ENCODE peak calls at places on chromosomes 5 and 9, in five cellular contexts. One of them, this sample, is unnamed.

GRCh38 chr9:110555551-110555950 is 24.0 kb downstream of the SVEP1 start:
- DNase-seq in adrenal gland: no peak
- DNase-seq in body of pancreas: no peak
- DNase-seq in heart right ventricle: no peak
- DNase-seq in ovary: no peak
- DNase-seq in this sample: no peak

GRCh38 chr9:136316896-136317676 is 10.3 kb upstream of the GPSM1 start:
- DNase-seq in adrenal gland: peak; percentile 92
- DNase-seq in body of pancreas: no peak
- DNase-seq in heart right ventricle: peak; percentile 4
- DNase-seq in ovary: no peak
- DNase-seq in this sample: no peak

GRCh38 chr9:137917116-137917515 is 39.5 kb downstream of the CACNA1B start:
- DNase-seq in adrenal gland: no peak
- DNase-seq in body of pancreas: no peak
- DNase-seq in heart right ventricle: no peak
- DNase-seq in ovary: no peak
- DNase-seq in this sample: no peak

GRCh38 chr5:140038373-140038957 is 4.6 kb downstream of the NRG2 start:
- DNase-seq in adrenal gland: no peak
- DNase-seq in body of pancreas: no peak
- DNase-seq in heart right ventricle: no peak
- DNase-seq in ovary: no peak
- DNase-seq in this sample: peak; percentile 3

GRCh38 chr9:127871531-127871930 is 5.9 kb downstream of the AK1 start:
- DNase-seq in adrenal gland: no peak
- DNase-seq in body of pancreas: no peak
- DNase-seq in heart right ventricle: no peak
- DNase-seq in ovary: no peak
- DNase-seq in this sample: no peak

GRCh38 chr9:114507726-114508125 is 2.5 kb upstream of the WHRN start:
- DNase-seq in adrenal gland: peak; percentile 30
- DNase-seq in body of pancreas: no peak
- DNase-seq in heart right ventricle: no peak
- DNase-seq in ovary: no peak
- DNase-seq in this sample: no peak

GRCh38 chr5:109825450-109825849 is 135.7 kb downstream of the MAN2A1 start:
- DNase-seq in adrenal gland: no peak
- DNase-seq in body of pancreas: no peak
- DNase-seq in heart right ventricle: no peak
- DNase-seq in ovary: no peak
- DNase-seq in this sample: no peak

GRCh38 chr5:27083763-27084420 is 45.5 kb upstream of the CDH9 start:
- DNase-seq in adrenal gland: no peak
- DNase-seq in body of pancreas: no peak
- DNase-seq in heart right ventricle: no peak
- DNase-seq in ovary: no peak
- DNase-seq in this sample: no peak

GRCh38 chr5:61339764-61340163 is 7.7 kb downstream of the ZSWIM6 start:
- DNase-seq in adrenal gland: no peak
- DNase-seq in body of pancreas: no peak
- DNase-seq in heart right ventricle: no peak
- DNase-seq in ovary: no peak
- DNase-seq in this sample: no peak

GRCh38 chr5:61340775-61341361 is 8.8 kb downstream of the ZSWIM6 start:
- DNase-seq in adrenal gland: no peak
- DNase-seq in body of pancreas: no peak
- DNase-seq in heart right ventricle: no peak
- DNase-seq in ovary: no peak
- DNase-seq in this sample: no peak

GRCh38 chr5:61346511-61346910 is 14.5 kb downstream of the ZSWIM6 start:
- DNase-seq in adrenal gland: no peak
- DNase-seq in body of pancreas: no peak
- DNase-seq in heart right ventricle: no peak
- DNase-seq in ovary: no peak
- DNase-seq in this sample: no peak

GRCh38 chr5:61344187-61344944 is 12.3 kb downstream of the ZSWIM6 start:
- DNase-seq in adrenal gland: peak; percentile 45
- DNase-seq in body of pancreas: peak; percentile 50
- DNase-seq in heart right ventricle: peak; percentile 68
- DNase-seq in ovary: peak; percentile 56
- DNase-seq in this sample: no peak

GRCh38 chr5:61342066-61342465 is 10.0 kb downstream of the ZSWIM6 start:
- DNase-seq in adrenal gland: no peak
- DNase-seq in body of pancreas: no peak
- DNase-seq in heart right ventricle: no peak
- DNase-seq in ovary: no peak
- DNase-seq in this sample: no peak
- H3K4me1 ChIP-seq in adrenal gland: no peaks in the 10 kb centered on the region
- H3K4me1 ChIP-seq in body of pancreas: peaks cover 56% of the 10 kb centered on the region
- H3K4me1 ChIP-seq in heart right ventricle: peaks cover 84% of the 10 kb centered on the region
- H3K4me1 ChIP-seq in ovary: peaks cover 11% of the 10 kb centered on the region
- H3K4me1 ChIP-seq in this sample: peaks cover 5% of the 10 kb centered on the region

GRCh38 chr5:98308960-98309359 is 464.5 kb upstream of the RGMB start:
- DNase-seq in adrenal gland: no peak
- DNase-seq in body of pancreas: no peak
- DNase-seq in heart right ventricle: no peak
- DNase-seq in ovary: no peak
- DNase-seq in this sample: no peak

GRCh38 chr5:98309785-98310566 is 463.5 kb upstream of the RGMB start:
- DNase-seq in adrenal gland: no peak
- DNase-seq in body of pancreas: no peak
- DNase-seq in heart right ventricle: no peak
- DNase-seq in ovary: no peak
- DNase-seq in this sample: no peak

GRCh38 chr5:98307811-98308210 is 465.7 kb upstream of the RGMB start:
- DNase-seq in adrenal gland: no peak
- DNase-seq in body of pancreas: no peak
- DNase-seq in heart right ventricle: no peak
- DNase-seq in ovary: no peak
- DNase-seq in this sample: no peak

GRCh38 chr5:98308231-98308630 is 465.2 kb upstream of the RGMB start:
- DNase-seq in adrenal gland: no peak
- DNase-seq in body of pancreas: no peak
- DNase-seq in heart right ventricle: no peak
- DNase-seq in ovary: no peak
- DNase-seq in this sample: no peak
- TF ChIP-seq CTCF in adrenal gland: no peak
- TF ChIP-seq CTCF in body of pancreas: no peak
- TF ChIP-seq CTCF in heart right ventricle: no peak
- TF ChIP-seq CTCF in ovary: no peak
- TF ChIP-seq CTCF in this sample: no peak

DNA sequence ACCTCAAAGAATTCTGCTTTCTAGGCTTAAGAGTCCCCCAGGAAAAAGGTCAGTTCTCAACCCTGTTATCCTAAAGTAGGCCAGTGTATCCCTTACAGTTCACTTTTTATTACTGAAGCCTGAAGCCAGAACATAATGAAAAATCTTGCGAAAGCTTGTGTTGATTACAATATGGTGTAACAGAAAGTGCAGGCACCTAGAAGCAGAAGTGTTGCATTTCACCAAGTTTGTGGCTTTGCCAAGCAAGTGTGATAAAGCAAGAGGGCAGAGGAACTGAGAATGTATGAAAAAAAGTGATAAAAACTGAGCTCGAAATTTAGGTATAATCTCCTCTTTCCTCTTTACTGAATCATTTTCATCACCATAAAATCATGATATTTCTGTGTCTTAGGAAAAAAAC is 26.2 kb downstream of the AGTPBP1 start:
- DNase-seq in adrenal gland: no peak
- DNase-seq in body of pancreas: no peak
- DNase-seq in heart right ventricle: no peak
- DNase-seq in ovary: no peak
- DNase-seq in this sample: no peak
- H3K36me3 ChIP-seq in adrenal gland: no peaks in the 10 kb centered on the region
- H3K36me3 ChIP-seq in body of pancreas: no peaks in the 10 kb centered on the region
- H3K36me3 ChIP-seq in heart right ventricle: no peaks in the 10 kb centered on the region
- H3K36me3 ChIP-seq in ovary: no peaks in the 10 kb centered on the region
- H3K36me3 ChIP-seq in this sample: no peaks in the 10 kb centered on the region

DNA sequence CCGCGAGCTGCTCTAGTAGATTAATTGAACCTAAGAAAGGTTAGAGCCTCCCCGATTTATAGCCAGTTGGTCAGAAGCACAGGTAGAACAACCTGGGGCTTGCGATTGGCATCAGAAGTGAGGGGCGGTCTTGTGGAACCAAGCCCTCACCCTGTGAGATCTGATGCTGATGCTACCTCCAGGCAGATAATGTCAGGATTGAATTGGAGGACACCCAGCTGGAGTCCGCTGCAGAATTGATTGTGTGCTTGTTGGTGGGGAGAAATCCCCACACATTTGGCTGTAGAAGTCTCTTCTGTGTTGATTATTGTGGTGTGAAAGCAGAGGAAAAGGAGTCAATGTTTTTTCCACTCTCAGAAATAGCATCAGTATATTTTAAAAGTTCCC is 32.5 kb downstream of the ATP6V0E1 start:
- DNase-seq in adrenal gland: no peak
- DNase-seq in body of pancreas: no peak
- DNase-seq in heart right ventricle: no peak
- DNase-seq in ovary: no peak
- DNase-seq in this sample: no peak
- H3K4me1 ChIP-seq in adrenal gland: peaks cover 39% of the 10 kb centered on the region
- H3K4me1 ChIP-seq in body of pancreas: peaks cover 48% of the 10 kb centered on the region
- H3K4me1 ChIP-seq in heart right ventricle: peaks cover 98% of the 10 kb centered on the region
- H3K4me1 ChIP-seq in ovary: peaks cover 12% of the 10 kb centered on the region
- H3K4me1 ChIP-seq in this sample: peaks cover 5% of the 10 kb centered on the region

DNA sequence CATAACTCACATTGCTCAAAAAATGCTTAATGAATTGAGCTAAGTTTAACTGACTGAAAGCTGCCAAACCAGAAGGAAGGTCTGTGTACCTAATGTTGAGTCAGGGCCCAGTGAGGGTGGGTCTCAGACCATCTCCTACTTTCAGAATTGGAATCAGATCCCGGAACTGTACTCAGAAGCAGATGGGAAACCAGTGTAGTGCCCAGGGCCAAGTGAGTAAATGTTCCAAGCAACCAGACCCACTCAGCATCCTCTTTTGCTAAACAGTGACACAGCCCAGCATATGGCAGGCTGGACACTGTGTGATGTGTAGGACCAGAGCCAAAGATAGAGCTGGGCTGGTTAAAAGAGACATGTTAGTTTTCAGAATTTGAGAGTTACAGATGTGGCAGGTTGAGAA is 94.1 kb downstream of the PLCXD3 start:
- DNase-seq in adrenal gland: no peak
- DNase-seq in body of pancreas: no peak
- DNase-seq in heart right ventricle: no peak
- DNase-seq in ovary: no peak
- DNase-seq in this sample: no peak
- TF ChIP-seq CTCF in adrenal gland: no peak
- TF ChIP-seq CTCF in body of pancreas: no peak
- TF ChIP-seq CTCF in heart right ventricle: no peak
- TF ChIP-seq CTCF in ovary: no peak
- TF ChIP-seq CTCF in this sample: no peak

GRCh38 chr5:146475906-146476305 is 28.8 kb downstream of the TCERG1 start:
- DNase-seq in adrenal gland: no peak
- DNase-seq in body of pancreas: no peak
- DNase-seq in heart right ventricle: no peak
- DNase-seq in ovary: no peak
- DNase-seq in this sample: no peak
- H3K36me3 ChIP-seq in adrenal gland: no peaks in the 10 kb centered on the region
- H3K36me3 ChIP-seq in body of pancreas: peaks cover 14% of the 10 kb centered on the region
- H3K36me3 ChIP-seq in heart right ventricle: peaks cover 95% of the 10 kb centered on the region
- H3K36me3 ChIP-seq in ovary: no peaks in the 10 kb centered on the region
- H3K36me3 ChIP-seq in this sample: no peaks in the 10 kb centered on the region

DNA sequence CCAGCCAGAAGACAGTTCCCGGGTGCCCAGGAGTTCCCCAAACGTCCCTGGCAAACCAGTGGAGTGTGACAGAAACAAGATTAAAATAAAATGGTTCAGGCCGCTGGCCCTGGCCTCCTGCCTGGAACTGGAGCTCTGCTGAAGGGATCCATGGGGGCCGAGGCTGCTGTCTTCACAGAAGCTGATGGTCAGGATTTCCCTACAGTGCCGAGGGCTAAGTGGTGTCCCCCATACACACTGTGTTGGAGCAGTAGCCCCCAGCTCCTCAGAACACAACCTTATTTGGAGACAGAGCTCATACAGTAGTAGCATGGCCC is 55.9 kb downstream of the MRPL36 start:
- DNase-seq in adrenal gland: no peak
- DNase-seq in body of pancreas: no peak
- DNase-seq in heart right ventricle: no peak
- DNase-seq in ovary: no peak
- DNase-seq in this sample: no peak
- H3K4me1 ChIP-seq in adrenal gland: no peaks in the 10 kb centered on the region
- H3K4me1 ChIP-seq in body of pancreas: no peaks in the 10 kb centered on the region
- H3K4me1 ChIP-seq in heart right ventricle: no peaks in the 10 kb centered on the region
- H3K4me1 ChIP-seq in ovary: no peaks in the 10 kb centered on the region
- H3K4me1 ChIP-seq in this sample: no peaks in the 10 kb centered on the region

This sample was measured in mucosa of descending colon.